ENCODE peak calls at places on chromosomes 4 and X, in four cellular contexts. L is bronchial epithelial cell, W is AG20443, P is NCI-H1092 treated with DMSO at 0.1 percent for 48 hours. E is an unnamed sample.

GRCh38 chr4:100828986-100829685 is 311.3 kb upstream of the EMCN start:
- DNase-seq in L (peak), W (peak), P (no peak), E (no peak)

GRCh38 chr4:71141125-71141524 is 147.7 kb downstream of the DCK start:
- DNase-seq in L (no peak), W (no peak), P (no peak), E (no peak)

GRCh38 chr4:140085062-140085622 is 68.8 kb downstream of the MAML3 start:
- DNase-seq in W (no peak), P (no peak), L (no peak), E (peak)

GRCh38 chr4:1623390-1623789 is 60.7 kb downstream of the FAM53A start:
- DNase-seq in P (no peak), L (no peak), W (no peak), E (no peak)

GRCh38 chrX:2767631-2768455 is 16.0 kb downstream of the XG start:
- DNase-seq in P (no peak), L (peak), W (peak), E (no peak)

GRCh38 chr4:128663325-128663724 is 146.2 kb upstream of the JADE1 start:
- DNase-seq in P (no peak), L (no peak), W (no peak), E (no peak)

GRCh38 chr4:36432556-36432955 is 151.1 kb downstream of the DTHD1 start:
- DNase-seq in L (peak), P (no peak), W (no peak), E (no peak)

GRCh38 chrX:627995-628394 is 2.6 kb upstream of the SHOX start:
- DNase-seq in W (no peak), L (no peak), P (no peak), E (no peak)

GRCh38 chr4:175935016-175935661 is 123.1 kb upstream of the GPM6A start:
- DNase-seq in P (no peak), L (peak), W (no peak), E (peak)

E was measured in NCI-H1417.